ENCODE peak calls at places on chromosomes 2 and 18, in nine cellular contexts. B is GM23248; I is keratinocyte; Q is hepatocyte; T is esophagus muscularis mucosa; Z is CD8-positive, alpha-beta memory T cell; W is endothelial cell of umbilical vein; P is psoas muscle; E is GM23338. O is an unnamed sample. For H3K36me3, the result is how much of the 10 kb centered on the place peaks cover.

GRCh38 chr2:238433941-238434845 is 7.5 kb downstream of the ASB1 start:
- DNase-seq in B (peak), I (no peak), Q (no peak), T (no peak), Z (no peak), W (no peak), P (no peak), E (no peak), O (no peak)

GRCh38 chr2:179057737-179058136 is 7.8 kb upstream of the CCDC141 start:
- DNase-seq in B (no peak), I (no peak), Q (no peak), T (no peak), Z (no peak), W (no peak), P (no peak), E (no peak), O (no peak)

GRCh38 chr2:26905341-26906198 is 57.6 kb downstream of the DPYSL5 start:
- DNase-seq in B (no peak), I (no peak), Q (no peak), T (no peak), Z (no peak), W (no peak), P (no peak), E (no peak), O (no peak)

GRCh38 chr2:15494877-15495276 is 66.3 kb downstream of the NBAS start:
- DNase-seq in B (peak), I (no peak), Q (no peak), T (no peak), Z (no peak), W (no peak), P (no peak), E (no peak), O (no peak)

GRCh38 chr2:634670-635395 is 42.4 kb downstream of the TMEM18 start:
- DNase-seq in B (no peak), I (no peak), Q (peak), T (peak), Z (no peak), W (no peak), P (no peak), E (no peak), O (no peak)

GRCh38 chr18:66722671-66723070 is 118.8 kb upstream of the CDH19 start:
- DNase-seq in B (no peak), I (no peak), Q (no peak), T (no peak), Z (no peak), W (no peak), P (no peak), E (no peak), O (no peak)

GRCh38 chr18:28073658-28074057 is 103.3 kb downstream of the CDH2 start:
- DNase-seq in B (no peak), I (no peak), Q (no peak), T (no peak), Z (no peak), W (no peak), P (no peak), E (no peak), O (no peak)

GRCh38 chr2:6148887-6149286 is 456.7 kb downstream of the SOX11 start:
- DNase-seq in B (peak), I (no peak), Q (no peak), T (no peak), Z (no peak), W (no peak), P (no peak), E (no peak), O (no peak)

GRCh38 chr2:59804662-59805258 is 748.7 kb downstream of the BCL11A start:
- DNase-seq in B (no peak), I (no peak), Q (no peak), T (peak), Z (no peak), W (no peak), P (no peak), E (no peak), O (no peak)

GRCh38 chr2:86046985-86047384 is 58.7 kb downstream of the POLR1A start:
- DNase-seq in B (peak), I (no peak), Q (no peak), T (no peak), Z (no peak), W (no peak), P (no peak), E (no peak), O (no peak)
- H3K36me3 ChIP-seq in B (under half), I (half or more), Q (under half), T (half or more), Z (under half), W (under half), P (under half), E (under half), O (half or more)

GRCh38 chr2:176088937-176089842 is 3.3 kb upstream of the HOXD13 start:
- DNase-seq in B (no peak), I (no peak), Q (no peak), T (no peak), Z (no peak), W (no peak), P (no peak), E (no peak), O (no peak)

GRCh38 chr2:176091329-176092258 is 927 bp upstream of the HOXD13 start:
- DNase-seq in B (no peak), I (no peak), Q (no peak), T (no peak), Z (no peak), W (no peak), P (no peak), E (peak), O (peak)

GRCh38 chr2:176092270-176093144 is at the start of gene HOXD13:
- DNase-seq in B (peak), I (no peak), Q (peak), T (no peak), Z (no peak), W (no peak), P (no peak), E (peak), O (peak)

GRCh38 chr2:176089843-176090395 is 2.6 kb upstream of the HOXD13 start:
- DNase-seq in B (no peak), I (no peak), Q (no peak), T (no peak), Z (no peak), W (no peak), P (no peak), E (peak), O (no peak)

DNA sequence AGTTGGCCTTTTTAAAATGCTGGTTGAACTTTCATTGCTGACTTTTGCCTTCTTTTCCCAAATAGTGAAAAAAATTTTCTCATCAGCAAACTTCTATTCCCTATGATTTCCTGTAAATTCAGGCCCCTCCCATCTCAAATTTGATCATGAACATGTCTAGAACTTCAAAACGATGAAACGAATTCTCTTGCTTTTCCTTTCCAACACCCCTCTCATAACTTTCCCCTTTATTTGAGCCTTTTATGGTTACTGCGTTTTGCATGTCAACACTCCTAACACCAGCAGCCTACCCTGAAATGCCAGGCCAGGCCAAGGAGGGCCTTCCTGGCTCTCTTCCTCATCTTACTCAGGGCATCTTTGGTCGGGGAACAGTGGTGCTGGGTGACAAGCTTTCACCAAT is 1.7 kb upstream of the HOXD13 start:
- DNase-seq in B (no peak), I (no peak), Q (no peak), T (no peak), Z (no peak), W (no peak), P (no peak), E (peak), O (no peak)
- H3K4me3 ChIP-seq in B (no peak), I (no peak), Q (no peak), T (no peak), Z (no peak), W (no peak), P (no peak), E (no peak), O (no peak)

GRCh38 chr2:215403441-215404356 is 32.2 kb downstream of the FN1 start:
- DNase-seq in B (no peak), I (no peak), Q (no peak), T (no peak), Z (no peak), W (no peak), P (no peak), E (no peak), O (no peak)

GRCh38 chr2:215405722-215406581 is 29.9 kb downstream of the FN1 start:
- DNase-seq in B (no peak), I (no peak), Q (no peak), T (no peak), Z (no peak), W (no peak), P (no peak), E (no peak), O (no peak)

GRCh38 chr2:215407061-215407460 is 28.8 kb downstream of the FN1 start:
- DNase-seq in B (no peak), I (no peak), Q (no peak), T (no peak), Z (no peak), W (no peak), P (no peak), E (no peak), O (no peak)

GRCh38 chr2:215401896-215402379 is 33.9 kb downstream of the FN1 start:
- DNase-seq in B (peak), I (no peak), Q (no peak), T (no peak), Z (no peak), W (no peak), P (no peak), E (no peak), O (no peak)

DNA sequence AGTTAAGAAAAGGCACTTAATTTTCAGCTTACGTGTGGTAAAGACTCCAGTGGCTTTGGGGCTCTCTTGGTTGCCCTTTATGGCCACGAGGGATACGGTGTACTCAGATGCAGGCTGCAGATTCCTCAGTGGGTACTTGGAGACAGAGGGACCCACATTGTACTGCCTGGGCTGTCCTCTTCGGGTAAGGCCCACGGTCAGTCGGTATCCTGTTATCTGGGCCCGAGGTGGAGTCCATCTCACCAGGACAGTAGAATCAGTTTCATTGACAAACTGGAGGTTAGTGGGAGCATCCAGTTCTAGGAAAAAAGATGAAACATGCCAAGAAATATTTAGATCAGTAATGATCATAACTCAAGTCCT is 31.5 kb downstream of the FN1 start:
- DNase-seq in B (no peak), I (no peak), Q (no peak), T (no peak), Z (no peak), W (no peak), P (no peak), E (no peak), O (no peak)
- H3K36me3 ChIP-seq in B (half or more), I (under half), Q (under half), T (under half), Z (under half), W (half or more), P (under half), E (under half), O (under half)

GRCh38 chr2:237410949-237411635 is 2.9 kb downstream of the COL6A3 start:
- DNase-seq in B (peak), I (no peak), Q (no peak), T (peak), Z (no peak), W (no peak), P (no peak), E (no peak), O (no peak)
- H3K4me3 ChIP-seq in B (peak), I (no peak), Q (peak), T (peak), Z (no peak), W (no peak), P (peak), E (no peak), O (no peak)

DNA sequence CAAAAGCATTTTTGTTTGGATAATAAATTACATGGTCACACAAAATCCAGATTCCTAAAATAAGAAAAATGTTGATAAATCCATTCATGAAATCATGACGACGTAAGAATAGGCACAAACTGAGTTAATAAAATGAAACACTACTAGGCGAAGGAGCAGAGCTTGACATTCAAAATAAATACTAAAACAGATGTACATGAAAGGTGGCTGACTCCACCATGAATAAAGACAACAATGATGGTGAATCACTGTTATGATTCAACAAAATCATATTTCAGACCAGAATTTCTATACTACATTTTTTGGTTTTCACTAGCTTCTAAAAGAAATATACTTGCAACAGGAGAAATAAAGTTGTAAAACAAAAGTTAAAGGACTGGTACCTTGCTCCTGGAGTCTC is 122.0 kb upstream of the RNU4ATAC start:
- DNase-seq in B (peak), I (no peak), Q (no peak), T (no peak), Z (no peak), W (peak), P (no peak), E (no peak), O (no peak)
- H3K36me3 ChIP-seq in B (under half), I (under half), Q (under half), T (half or more), Z (under half), W (under half), P (under half), E (under half), O (under half)